ENCODE peak calls at places on chromosome 2, in six cellular contexts. O is naive B cell, R is midbrain, V is stomach, F is endothelial cell, C is fibroblast of lung. Q is an unnamed sample.

GRCh38 chr2:8090748-8091700 is 590.8 kb upstream of the ID2 start:
- DNase-seq in O (no peak), R (no peak), V (no peak), F (no peak), C (peak), Q (peak)

GRCh38 chr2:180657054-180657453 is 323.4 kb upstream of the UBE2E3 start:
- DNase-seq in O (no peak), R (no peak), V (no peak), F (no peak), C (no peak), Q (peak)

GRCh38 chr2:125711081-125711480 is 944.9 kb upstream of the GYPC start:
- DNase-seq in O (no peak), R (no peak), V (no peak), F (no peak), C (no peak), Q (no peak)

GRCh38 chr2:37110306-37111212 is 26.2 kb downstream of the GPATCH11 start:
- DNase-seq in O (no peak), R (no peak), V (no peak), F (no peak), C (no peak), Q (no peak)

GRCh38 chr2:184677171-184677570 is 78.8 kb downstream of the ZNF804A start:
- DNase-seq in O (no peak), R (no peak), V (no peak), F (no peak), C (no peak), Q (peak)

GRCh38 chr2:137367361-137367760 is 596.9 kb upstream of the HNMT start:
- DNase-seq in O (no peak), R (no peak), V (no peak), F (no peak), C (no peak), Q (no peak)

GRCh38 chr2:152730591-152731333 is 12.3 kb downstream of the ARL6IP6 start:
- DNase-seq in O (no peak), R (no peak), V (no peak), F (no peak), C (peak), Q (peak)

GRCh38 chr2:29777164-29777563 is 144.2 kb downstream of the ALK start:
- DNase-seq in O (no peak), R (no peak), V (no peak), F (no peak), C (no peak), Q (no peak)

GRCh38 chr2:57696016-57696415 is 350.6 kb upstream of the VRK2 start:
- DNase-seq in O (no peak), R (no peak), V (no peak), F (no peak), C (no peak), Q (peak)

GRCh38 chr2:72142743-72143440 is 4.8 kb downstream of the CYP26B1 start:
- DNase-seq in O (no peak), R (peak), V (peak), F (no peak), C (peak), Q (peak)

GRCh38 chr2:61450144-61450543 is 20.7 kb downstream of the USP34 start:
- DNase-seq in O (peak), R (no peak), V (no peak), F (no peak), C (no peak), Q (no peak)

GRCh38 chr2:183493060-183493459 is 368.8 kb downstream of the NUP35 start:
- DNase-seq in O (no peak), R (no peak), V (no peak), F (no peak), C (no peak), Q (no peak)

GRCh38 chr2:11717623-11718022 is 28.8 kb upstream of the LPIN1 start:
- DNase-seq in O (no peak), R (no peak), V (no peak), F (no peak), C (no peak), Q (no peak)

GRCh38 chr2:66568650-66569300 is 133.8 kb downstream of the MEIS1 start:
- DNase-seq in O (no peak), R (no peak), V (no peak), F (no peak), C (no peak), Q (no peak)

GRCh38 chr2:230910546-230911135 is 14.4 kb downstream of the GPR55 start:
- DNase-seq in O (no peak), R (no peak), V (no peak), F (no peak), C (no peak), Q (no peak)

GRCh38 chr2:107025291-107025857 is 139.4 kb upstream of the ST6GAL2 start:
- DNase-seq in O (no peak), R (no peak), V (no peak), F (no peak), C (no peak), Q (no peak)

GRCh38 chr2:223123859-223124610 is 72.0 kb downstream of the KCNE4 start:
- DNase-seq in O (no peak), R (no peak), V (no peak), F (no peak), C (peak), Q (peak)

GRCh38 chr2:171244466-171244969 is 83.8 kb upstream of the TLK1 start:
- DNase-seq in O (no peak), R (no peak), V (no peak), F (no peak), C (peak), Q (peak)

GRCh38 chr2:226721541-226721940 is 78.1 kb downstream of the IRS1 start:
- DNase-seq in O (no peak), R (no peak), V (no peak), F (no peak), C (peak), Q (no peak)

GRCh38 chr2:46540496-46541342 is 61.4 kb downstream of the TMEM247 start:
- DNase-seq in O (no peak), R (peak), V (no peak), F (no peak), C (peak), Q (peak)

GRCh38 chr2:163659224-163659623 is 76.6 kb downstream of the FIGN start:
- DNase-seq in O (no peak), R (no peak), V (no peak), F (no peak), C (no peak), Q (no peak)

GRCh38 chr2:231701456-231702373 is 6.6 kb upstream of the PTMA start:
- DNase-seq in O (no peak), R (no peak), V (peak), F (no peak), C (peak), Q (peak)

GRCh38 chr2:113160248-113160647 is 13.5 kb upstream of the PSD4 start:
- DNase-seq in O (no peak), R (no peak), V (no peak), F (no peak), C (no peak), Q (no peak)

GRCh38 chr2:109032229-109032800 is 43.3 kb upstream of the EDAR start:
- DNase-seq in O (no peak), R (no peak), V (no peak), F (no peak), C (no peak), Q (no peak)

GRCh38 chr2:96537734-96538486 is 1.4 kb downstream of the ARID5A start:
- DNase-seq in O (peak), R (no peak), V (no peak), F (no peak), C (no peak), Q (no peak)

GRCh38 chr2:230205034-230205433 is 14.8 kb downstream of the SP110 start:
- DNase-seq in O (peak), R (no peak), V (no peak), F (no peak), C (no peak), Q (no peak)

GRCh38 chr2:157444643-157445040 is 753 bp upstream of the CYTIP start:
- DNase-seq in O (peak), R (no peak), V (no peak), F (no peak), C (no peak), Q (no peak)

GRCh38 chr2:25894135-25894830 is 16.0 kb upstream of the ASXL2 start:
- DNase-seq in O (no peak), R (peak), V (peak), F (no peak), C (peak), Q (peak)

GRCh38 chr2:198144621-198145020 is 340.2 kb downstream of the PLCL1 start:
- DNase-seq in O (no peak), R (peak), V (no peak), F (no peak), C (no peak), Q (no peak)

GRCh38 chr2:24220534-24221281 is 45.9 kb downstream of the FAM228A start:
- DNase-seq in O (no peak), R (no peak), V (no peak), F (no peak), C (no peak), Q (no peak)

GRCh38 chr2:182784777-182785176 is 68.7 kb downstream of the DNAJC10 start:
- DNase-seq in O (no peak), R (peak), V (no peak), F (no peak), C (peak), Q (peak)

GRCh38 chr2:234495801-234496441 is 960 bp downstream of the ARL4C start:
- DNase-seq in O (peak), R (no peak), V (peak), F (peak), C (peak), Q (peak)

GRCh38 chr2:227477291-227477690 is 5.3 kb downstream of the AGFG1 start:
- DNase-seq in O (no peak), R (no peak), V (no peak), F (no peak), C (peak), Q (peak)

GRCh38 chr2:168603439-168603961 is 147.4 kb downstream of the CERS6 start:
- DNase-seq in O (no peak), R (no peak), V (no peak), F (no peak), C (peak), Q (no peak)

GRCh38 chr2:216645636-216645950 is 12.4 kb downstream of the IGFBP2 start:
- DNase-seq in O (no peak), R (no peak), V (peak), F (no peak), C (no peak), Q (no peak)

Q was measured in mesenchymal stem cell.